ENCODE peak calls at places on chromosomes 16 and 17, in four cellular contexts. One of them, this sample, is unnamed. For H3K27me3, the result is how much of the 10 kb centered on the place peaks cover.

GRCh38 chr16:85570213-85570734 is 42.8 kb upstream of the GSE1 start:
- DNase-seq in K562: peak
- DNase-seq in GM12878: no peak
- DNase-seq in IMR-90: no peak
- DNase-seq in this sample: no peak

GRCh38 chr17:70296456-70296855 is 127.1 kb downstream of the KCNJ2 start:
- DNase-seq in GM12878: no peak
- DNase-seq in IMR-90: no peak
- DNase-seq in K562: no peak
- DNase-seq in this sample: no peak

GRCh38 chr16:86075839-86076440 is 177.0 kb downstream of the IRF8 start:
- DNase-seq in IMR-90: no peak
- DNase-seq in K562: no peak
- DNase-seq in GM12878: no peak
- DNase-seq in this sample: no peak

GRCh38 chr16:22284637-22285515 is 12.3 kb upstream of the POLR3E start:
- DNase-seq in IMR-90: peak
- DNase-seq in K562: no peak
- DNase-seq in GM12878: no peak
- DNase-seq in this sample: no peak

GRCh38 chr16:47643610-47644009 is 182.5 kb downstream of the PHKB start:
- DNase-seq in K562: no peak
- DNase-seq in GM12878: no peak
- DNase-seq in IMR-90: no peak
- DNase-seq in this sample: no peak

GRCh38 chr16:76756951-76757350 is 434.0 kb upstream of the MON1B start:
- DNase-seq in K562: no peak
- DNase-seq in IMR-90: no peak
- DNase-seq in GM12878: no peak
- DNase-seq in this sample: no peak

GRCh38 chr16:75288181-75288580 is 36.8 kb upstream of the BCAR1 start:
- DNase-seq in GM12878: no peak
- DNase-seq in K562: no peak
- DNase-seq in IMR-90: no peak
- DNase-seq in this sample: peak

GRCh38 chr17:18182978-18183333 is 672 bp upstream of the ALKBH5 start:
- DNase-seq in K562: peak
- DNase-seq in IMR-90: peak
- DNase-seq in GM12878: no peak
- DNase-seq in this sample: peak

GRCh38 chr17:17494499-17495447 is 1.4 kb downstream of the RASD1 start:
- DNase-seq in IMR-90: peak
- DNase-seq in GM12878: no peak
- DNase-seq in K562: no peak
- DNase-seq in this sample: no peak

GRCh38 chr17:45900136-45900535 is 5.8 kb downstream of the MAPT start:
- DNase-seq in IMR-90: no peak
- DNase-seq in GM12878: no peak
- DNase-seq in K562: no peak
- DNase-seq in this sample: no peak

GRCh38 chr17:73955616-73956015 is 247.9 kb upstream of the RPL38 start:
- DNase-seq in K562: no peak
- DNase-seq in GM12878: no peak
- DNase-seq in IMR-90: no peak
- DNase-seq in this sample: no peak

GRCh38 chr16:24848065-24848464 is 2.3 kb downstream of the SLC5A11 start:
- DNase-seq in GM12878: no peak
- DNase-seq in K562: no peak
- DNase-seq in IMR-90: peak
- DNase-seq in this sample: no peak

GRCh38 chr17:75764711-75765421 is at the start of gene GALK1:
- DNase-seq in IMR-90: peak
- DNase-seq in GM12878: no peak
- DNase-seq in K562: peak
- DNase-seq in this sample: peak

GRCh38 chr16:12130691-12131302 is 154.3 kb downstream of the SNX29 start:
- DNase-seq in IMR-90: no peak
- DNase-seq in K562: no peak
- DNase-seq in GM12878: no peak
- DNase-seq in this sample: no peak

GRCh38 chr17:45284176-45285140 is 22.6 kb upstream of the SPATA32 start:
- DNase-seq in GM12878: no peak
- DNase-seq in K562: no peak
- DNase-seq in IMR-90: no peak
- DNase-seq in this sample: no peak

GRCh38 chr17:16989953-16990860 is 18.3 kb upstream of the TNFRSF13B start:
- DNase-seq in K562: no peak
- DNase-seq in IMR-90: peak
- DNase-seq in GM12878: no peak
- DNase-seq in this sample: no peak

GRCh38 chr16:30474062-30474452 is 1.5 kb downstream of the ITGAL start:
- DNase-seq in IMR-90: no peak
- DNase-seq in K562: no peak
- DNase-seq in GM12878: no peak
- DNase-seq in this sample: no peak

GRCh38 chr16:30472328-30472942 is at the start of gene ITGAL:
- DNase-seq in GM12878: peak
- DNase-seq in K562: no peak
- DNase-seq in IMR-90: no peak
- DNase-seq in this sample: no peak

GRCh38 chr16:30470632-30471007 is 1.9 kb upstream of the ITGAL start:
- DNase-seq in K562: no peak
- DNase-seq in GM12878: no peak
- DNase-seq in IMR-90: no peak
- DNase-seq in this sample: no peak

GRCh38 chr16:30474684-30475083 is 2.1 kb downstream of the ITGAL start:
- DNase-seq in GM12878: no peak
- DNase-seq in K562: no peak
- DNase-seq in IMR-90: no peak
- DNase-seq in this sample: no peak

DNA sequence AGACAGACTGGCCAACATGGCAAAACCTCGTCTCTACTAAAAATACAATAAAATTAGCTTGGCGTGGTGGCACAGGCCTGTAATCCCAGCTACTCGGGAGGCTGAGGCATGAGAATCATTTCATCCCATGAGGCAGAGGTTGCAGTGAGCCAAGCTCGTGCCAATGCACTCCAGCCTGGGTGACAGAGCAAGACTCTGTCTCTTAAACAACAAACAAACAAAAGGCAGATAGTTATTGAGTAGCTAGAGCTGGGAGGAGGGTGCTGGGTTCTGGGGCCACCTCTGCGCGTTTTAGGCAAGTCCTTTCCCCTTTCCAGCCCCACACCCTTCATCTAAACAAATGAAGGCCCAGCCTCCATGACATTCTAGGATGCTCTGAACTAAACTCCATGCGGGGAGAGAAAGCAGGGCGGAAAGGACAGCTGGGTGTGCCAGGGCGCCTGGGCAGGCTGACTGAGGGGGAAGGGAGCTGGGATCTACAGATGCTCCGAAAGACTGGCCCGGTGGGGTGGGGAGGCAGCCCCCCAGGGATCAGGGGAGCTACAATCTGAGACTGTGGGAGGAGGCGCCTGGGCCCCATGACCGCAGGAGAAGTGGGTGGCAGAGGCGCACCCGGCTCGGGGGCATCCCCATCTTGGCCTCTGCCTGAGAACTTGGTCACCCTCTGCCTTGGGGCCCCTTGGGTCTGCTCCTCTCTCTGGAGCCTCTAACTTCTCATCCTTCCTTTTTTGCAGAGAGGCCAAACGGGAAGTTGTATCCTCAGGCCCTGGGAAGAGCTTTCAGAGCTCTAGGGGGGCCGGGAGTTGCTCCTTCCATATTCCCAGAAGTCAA is 904 bp downstream of the ITGAL start:
- DNase-seq in K562: no peak
- DNase-seq in IMR-90: no peak
- DNase-seq in GM12878: no peak
- DNase-seq in this sample: no peak
- H3K27me3 ChIP-seq in K562: under half
- H3K27me3 ChIP-seq in IMR-90: under half
- H3K27me3 ChIP-seq in GM12878: under half
- H3K27me3 ChIP-seq in this sample: under half

GRCh38 chr17:77635176-77635575 is 323.3 kb upstream of the TNRC6C start:
- DNase-seq in GM12878: no peak
- DNase-seq in K562: no peak
- DNase-seq in IMR-90: no peak
- DNase-seq in this sample: no peak

GRCh38 chr17:77636835-77637806 is 321.4 kb upstream of the TNRC6C start:
- DNase-seq in K562: no peak
- DNase-seq in IMR-90: no peak
- DNase-seq in GM12878: no peak
- DNase-seq in this sample: no peak

GRCh38 chr17:77637807-77638182 is 320.7 kb upstream of the TNRC6C start:
- DNase-seq in K562: no peak
- DNase-seq in GM12878: no peak
- DNase-seq in IMR-90: no peak
- DNase-seq in this sample: peak

GRCh38 chr17:77632619-77633018 is 325.9 kb upstream of the TNRC6C start:
- DNase-seq in IMR-90: no peak
- DNase-seq in K562: no peak
- DNase-seq in GM12878: no peak
- DNase-seq in this sample: no peak

DNA sequence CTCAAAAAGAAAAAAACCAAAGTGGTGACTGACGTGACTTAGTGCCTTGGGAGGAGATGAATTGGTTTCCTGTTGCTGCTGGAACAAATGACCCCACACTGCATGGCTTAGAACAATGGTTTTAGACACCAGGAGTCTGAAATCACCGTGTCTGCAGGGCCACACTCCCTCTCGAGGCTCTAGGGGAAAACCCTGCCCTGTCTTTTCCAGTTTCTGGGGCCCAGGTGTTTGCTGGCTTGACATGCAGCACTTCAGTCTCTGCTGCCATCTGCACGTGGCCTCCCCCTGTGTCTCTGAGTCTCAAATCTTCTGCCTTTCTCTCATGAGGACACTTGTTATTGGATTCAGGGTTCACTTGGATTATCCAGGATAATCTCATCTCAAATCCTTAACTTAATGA is 323.8 kb upstream of the TNRC6C start:
- DNase-seq in K562: no peak
- DNase-seq in IMR-90: no peak
- DNase-seq in GM12878: peak
- DNase-seq in this sample: no peak
- TF ChIP-seq RCOR1 in K562: no peak
- TF ChIP-seq RCOR1 in IMR-90: no peak
- TF ChIP-seq RCOR1 in GM12878: no peak
- TF ChIP-seq RCOR1 in this sample: no peak

GRCh38 chr16:23833504-23833903 is 2.3 kb upstream of the PRKCB start:
- DNase-seq in GM12878: no peak
- DNase-seq in K562: no peak
- DNase-seq in IMR-90: no peak
- DNase-seq in this sample: no peak
- H3K27me3 ChIP-seq in GM12878: under half
- H3K27me3 ChIP-seq in K562: under half
- H3K27me3 ChIP-seq in IMR-90: under half
- H3K27me3 ChIP-seq in this sample: under half

DNA sequence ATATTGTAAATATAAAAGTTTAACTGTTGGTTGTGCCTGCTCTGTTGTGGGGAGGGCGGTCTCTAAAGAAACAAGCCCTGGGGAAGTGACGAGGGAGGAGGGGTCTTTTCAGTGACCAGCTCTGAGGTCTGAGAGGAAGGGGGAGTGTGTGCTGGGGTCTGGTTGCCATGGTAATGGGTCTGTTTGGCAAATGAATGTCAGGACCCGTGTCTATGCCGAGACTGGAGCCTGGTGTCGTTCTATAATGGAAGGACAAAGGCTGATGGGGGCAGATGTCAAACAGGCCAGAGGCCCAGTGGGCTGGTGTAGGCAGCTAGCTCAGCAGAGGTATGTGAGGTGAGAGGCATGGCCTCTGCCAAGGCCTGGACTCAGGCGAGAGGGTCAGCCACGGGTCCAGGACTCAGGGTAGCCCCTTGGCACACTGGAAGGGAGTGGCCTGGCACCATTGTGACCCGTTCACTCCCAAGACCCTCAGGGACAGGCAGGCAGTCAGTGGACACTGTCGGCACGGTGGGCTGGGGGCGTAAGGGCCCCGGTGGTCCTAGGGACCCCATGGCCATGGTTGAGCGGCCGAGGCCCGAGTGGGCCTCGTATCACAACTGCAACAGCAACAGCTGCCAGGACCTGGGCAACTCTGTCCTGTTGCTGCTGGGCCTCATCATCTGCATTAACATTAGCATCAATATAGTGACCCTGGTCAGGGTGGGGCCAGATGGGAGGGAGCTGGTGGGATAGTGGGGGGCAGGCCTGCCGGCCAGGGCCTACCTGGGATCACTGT is at the start of gene SPEM1:
- DNase-seq in GM12878: no peak
- DNase-seq in K562: no peak
- DNase-seq in IMR-90: no peak
- DNase-seq in this sample: peak
- TF ChIP-seq RCOR1 in GM12878: no peak
- TF ChIP-seq RCOR1 in K562: no peak
- TF ChIP-seq RCOR1 in IMR-90: no peak
- TF ChIP-seq RCOR1 in this sample: no peak

DNA sequence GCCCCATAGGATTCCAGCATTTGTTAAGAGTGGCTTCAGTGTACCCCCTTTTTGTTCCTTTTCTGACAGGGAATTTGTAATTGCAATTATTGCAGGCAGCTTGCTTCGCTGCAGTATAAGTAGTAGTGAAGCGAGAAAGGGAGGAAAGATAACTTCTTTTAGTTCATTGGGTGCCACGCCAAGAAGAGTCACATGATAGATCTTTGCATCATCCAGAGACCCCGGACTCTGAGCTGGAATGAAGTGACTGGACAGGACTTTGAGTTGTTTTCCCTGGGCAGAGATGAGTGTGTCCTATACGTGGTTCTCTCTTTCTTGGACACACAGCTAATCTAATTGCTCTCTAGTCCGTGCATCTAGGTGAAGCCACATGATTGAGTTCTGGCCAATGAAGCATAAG is 44.8 kb upstream of the PMFBP1 start:
- DNase-seq in K562: no peak
- DNase-seq in IMR-90: no peak
- DNase-seq in GM12878: no peak
- DNase-seq in this sample: no peak
- H3K27me3 ChIP-seq in K562: under half
- H3K27me3 ChIP-seq in IMR-90: under half
- H3K27me3 ChIP-seq in GM12878: under half
- H3K27me3 ChIP-seq in this sample: under half

DNA sequence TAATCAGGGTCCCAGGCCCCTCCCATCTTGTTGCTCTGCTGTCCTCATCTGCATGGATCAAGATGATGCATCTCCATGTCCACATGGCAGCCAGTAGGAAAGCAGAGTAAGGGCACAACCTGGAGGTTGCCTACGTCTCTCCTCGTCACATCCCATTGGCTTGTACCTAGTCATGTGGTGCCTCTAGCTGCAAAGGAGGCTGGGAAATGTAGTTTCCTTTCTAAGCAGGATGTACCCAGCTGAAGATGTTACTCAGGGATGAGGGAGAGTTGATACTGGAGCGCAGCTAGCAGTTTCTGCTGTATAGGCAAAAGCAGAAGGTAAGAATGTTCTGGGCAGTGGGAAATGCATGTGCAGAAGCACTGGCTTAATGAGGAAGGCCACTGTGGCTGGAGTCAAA is 20.8 kb downstream of the ABCC1 start:
- DNase-seq in K562: peak
- DNase-seq in GM12878: no peak
- DNase-seq in IMR-90: no peak
- DNase-seq in this sample: no peak
- TF ChIP-seq RCOR1 in K562: no peak
- TF ChIP-seq RCOR1 in GM12878: no peak
- TF ChIP-seq RCOR1 in IMR-90: no peak
- TF ChIP-seq RCOR1 in this sample: no peak

GRCh38 chr17:48588074-48588415 is 2.0 kb downstream of the HOXB3 start:
- DNase-seq in IMR-90: no peak
- DNase-seq in GM12878: no peak
- DNase-seq in K562: no peak
- DNase-seq in this sample: no peak
- H3K27me3 ChIP-seq in IMR-90: under half
- H3K27me3 ChIP-seq in GM12878: under half
- H3K27me3 ChIP-seq in K562: under half
- H3K27me3 ChIP-seq in this sample: half or more

This sample was measured in SK-N-SH.